ENCODE peak calls at places on chromosomes 5 and 9, in nine cellular contexts. E is left ventricle myocardium inferior, V is left lung, X is aorta, I is kidney, D is RWPE2, L is mucosa of descending colon, N is breast epithelium, F is transverse colon. U is an unnamed sample. For H3K4me1, the result is how much of the 10 kb centered on the place peaks cover.

GRCh38 chr5:337565-338130 is 16.1 kb downstream of the AHRR start:
- DNase-seq in N (peak), I (no peak), F (no peak), X (no peak), L (no peak), D (no peak), V (no peak), E (no peak), U (no peak)

GRCh38 chr9:122788831-122789230 is at the start of gene OR5C1:
- DNase-seq in I (no peak), F (no peak), E (no peak), N (no peak), X (no peak), L (no peak), D (no peak), V (no peak), U (no peak)

GRCh38 chr5:72955143-72955767 is 586 bp upstream of the FCHO2 start:
- DNase-seq in V (peak), N (no peak), F (peak), D (no peak), I (peak), E (peak), X (peak), L (peak), U (peak)

GRCh38 chr5:89374144-89374784 is 491.3 kb upstream of the MEF2C start:
- DNase-seq in F (peak), I (no peak), V (no peak), X (no peak), E (no peak), N (no peak), D (no peak), L (no peak), U (no peak)

GRCh38 chr5:176812269-176813259 is 2.2 kb downstream of the UNC5A start:
- DNase-seq in F (no peak), I (no peak), L (no peak), E (no peak), V (no peak), X (no peak), D (no peak), N (no peak), U (no peak)

GRCh38 chr5:103646698-103647614 is 84.4 kb upstream of the NUDT12 start:
- DNase-seq in X (no peak), N (no peak), E (no peak), D (no peak), V (no peak), F (no peak), I (no peak), L (no peak), U (no peak)

GRCh38 chr9:130315446-130316226 is 50.1 kb downstream of the HMCN2 start:
- DNase-seq in F (no peak), L (peak), E (no peak), D (no peak), N (no peak), I (no peak), V (peak), X (no peak), U (no peak)

GRCh38 chr5:169521366-169521983 is 62.1 kb upstream of the SPDL1 start:
- DNase-seq in N (no peak), E (peak), I (no peak), L (no peak), V (no peak), X (no peak), D (no peak), F (no peak), U (no peak)

GRCh38 chr5:159459951-159460538 is 129.8 kb upstream of the IL12B start:
- DNase-seq in L (no peak), D (no peak), F (no peak), X (no peak), N (no peak), I (no peak), V (no peak), E (no peak), U (no peak)

GRCh38 chr5:146208916-146209522 is 5.6 kb downstream of the RBM27 start:
- DNase-seq in D (no peak), N (no peak), I (no peak), E (no peak), X (no peak), F (no peak), V (no peak), L (no peak), U (no peak)

GRCh38 chr9:93974151-93974550 is 19.0 kb upstream of the BARX1 start:
- DNase-seq in E (no peak), N (no peak), D (no peak), X (no peak), F (no peak), L (no peak), V (no peak), I (no peak), U (no peak)

GRCh38 chr9:122218070-122218884 is 10.5 kb downstream of the LHX6 start:
- DNase-seq in F (no peak), L (no peak), X (no peak), I (no peak), E (no peak), V (no peak), N (no peak), D (no peak), U (no peak)

GRCh38 chr5:135886136-135886535 is 9.5 kb downstream of the IL9 start:
- DNase-seq in E (no peak), V (no peak), F (no peak), X (no peak), I (no peak), D (no peak), L (no peak), N (no peak), U (no peak)

GRCh38 chr5:60649288-60649917 is 50.6 kb downstream of the DEPDC1B start:
- DNase-seq in I (no peak), N (no peak), L (no peak), V (no peak), D (no peak), F (no peak), E (no peak), X (no peak), U (no peak)

GRCh38 chr5:56011835-56012234 is 17.1 kb upstream of the IL6ST start:
- DNase-seq in L (no peak), I (no peak), V (no peak), E (no peak), N (no peak), F (no peak), X (no peak), D (no peak), U (no peak)

GRCh38 chr5:178331491-178331981 is 98.9 kb upstream of the PHYKPL start:
- DNase-seq in D (peak), E (peak), X (peak), I (peak), L (no peak), V (no peak), N (peak), F (peak), U (peak)

GRCh38 chr9:112135706-112136105 is 39.4 kb downstream of the SUSD1 start:
- DNase-seq in D (no peak), I (no peak), L (no peak), E (no peak), F (peak), N (no peak), V (no peak), X (no peak), U (no peak)

GRCh38 chr9:1083325-1083913 is 33.3 kb downstream of the DMRT2 start:
- DNase-seq in N (no peak), I (peak), L (no peak), V (peak), D (peak), E (peak), X (no peak), F (peak), U (no peak)

GRCh38 chr5:143241892-143242291 is 161.6 kb downstream of the NR3C1 start:
- DNase-seq in V (no peak), X (no peak), F (no peak), D (no peak), I (no peak), N (no peak), E (no peak), L (no peak), U (no peak)

GRCh38 chr9:93297659-93298497 is 113.9 kb downstream of the WNK2 start:
- DNase-seq in N (no peak), L (peak), D (no peak), X (no peak), I (peak), E (no peak), V (no peak), F (no peak), U (peak)

DNA sequence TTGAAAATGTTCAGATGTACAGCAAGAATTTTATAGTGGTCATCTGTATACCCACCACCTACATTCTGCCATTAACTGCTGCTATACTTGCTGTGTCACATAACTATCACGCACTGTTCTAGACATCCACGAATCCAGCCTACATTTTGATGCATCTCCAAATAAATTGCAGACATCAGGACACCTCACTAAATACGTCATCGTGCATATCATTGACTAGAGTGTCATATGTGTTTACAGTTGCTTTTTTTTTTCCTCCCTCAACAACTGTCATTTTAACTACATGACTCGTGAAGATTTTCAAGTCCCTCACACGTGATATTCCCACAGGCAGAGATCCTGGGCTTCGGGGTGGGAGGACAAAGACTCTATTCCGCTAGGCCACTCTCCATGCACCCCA is 972 bp downstream of the PCYOX1L start:
- DNase-seq in V (no peak), F (no peak), N (no peak), E (no peak), L (no peak), X (no peak), I (no peak), D (no peak), U (no peak)
- H3K4me1 ChIP-seq in V (under half), F (under half), N (under half), E (under half), L (under half), X (under half), I (under half), D (under half), U (under half)

GRCh38 chr9:127567898-127568617 is 44.0 kb upstream of the STXBP1 start:
- DNase-seq in I (peak), X (no peak), V (no peak), L (no peak), E (no peak), F (peak), N (no peak), D (no peak), U (no peak)

GRCh38 chr9:127569819-127570401 is 42.2 kb upstream of the STXBP1 start:
- DNase-seq in E (no peak), I (no peak), N (no peak), L (no peak), X (no peak), F (no peak), D (no peak), V (no peak), U (no peak)

GRCh38 chr9:127567119-127567897 is 44.8 kb upstream of the STXBP1 start:
- DNase-seq in X (peak), F (peak), I (peak), E (peak), V (peak), N (peak), D (no peak), L (peak), U (peak)

GRCh38 chr9:127568971-127569818 is 42.9 kb upstream of the STXBP1 start:
- DNase-seq in V (peak), N (peak), X (peak), L (peak), D (peak), F (peak), I (peak), E (peak), U (peak)

GRCh38 chr9:127568618-127568970 is 43.5 kb upstream of the STXBP1 start:
- DNase-seq in I (no peak), L (peak), V (no peak), E (no peak), F (no peak), X (no peak), D (no peak), N (no peak), U (no peak)
- H3K4me1 ChIP-seq in I (under half), L (under half), V (half or more), E (half or more), F (half or more), X (under half), D (half or more), N (under half), U (under half)

GRCh38 chr5:157603333-157604190 is 28.0 kb upstream of the ADAM19 start:
- DNase-seq in I (no peak), V (no peak), F (no peak), N (no peak), D (peak), E (no peak), L (peak), X (no peak), U (no peak)
- H3K4me1 ChIP-seq in I (under half), V (under half), F (under half), N (under half), D (half or more), E (under half), L (under half), X (under half), U (under half)

DNA sequence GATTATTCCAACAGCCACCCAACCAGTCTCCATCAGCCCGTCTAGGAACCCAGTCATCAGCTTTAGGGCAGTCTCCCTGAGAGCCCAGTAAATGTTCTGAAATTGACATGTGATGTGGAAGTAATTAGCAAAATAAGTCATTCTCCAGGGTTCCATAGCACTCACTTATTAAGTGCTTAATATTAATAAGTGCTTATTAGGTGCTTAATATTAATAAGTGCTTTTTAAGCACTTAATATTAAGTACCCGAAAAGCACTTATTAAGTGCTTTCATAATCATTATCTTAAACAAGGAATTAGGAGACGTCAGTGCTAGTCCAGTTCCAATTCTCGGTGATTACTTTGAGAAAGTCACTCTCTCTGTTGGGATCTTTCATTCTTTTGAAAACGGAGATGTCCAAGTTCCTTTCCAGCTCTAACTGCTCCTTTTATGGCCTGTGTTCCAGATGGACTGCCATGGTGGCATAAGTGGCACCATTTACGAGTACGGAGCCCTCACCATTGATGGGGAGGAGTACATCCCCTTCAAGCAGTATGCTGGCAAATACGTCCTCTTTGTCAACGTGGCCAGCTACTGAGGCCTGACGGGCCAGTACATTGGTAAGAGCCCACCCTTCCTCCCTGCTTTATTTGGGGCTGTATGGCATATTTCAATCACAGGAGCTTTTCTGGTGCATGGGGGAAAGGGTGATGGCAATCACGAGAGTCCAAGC is 4.7 kb downstream of the GPX3 start:
- DNase-seq in E (no peak), F (no peak), D (no peak), V (no peak), N (no peak), L (no peak), I (no peak), X (peak), U (no peak)
- H3K4me1 ChIP-seq in E (half or more), F (half or more), D (under half), V (half or more), N (under half), L (under half), I (under half), X (under half), U (under half)

GRCh38 chr9:113675475-113675941 is 200.6 kb upstream of the ZNF618 start:
- DNase-seq in I (peak), V (no peak), L (peak), E (peak), D (no peak), X (peak), N (peak), F (peak), U (no peak)

GRCh38 chr9:113673726-113674125 is 202.4 kb upstream of the ZNF618 start:
- DNase-seq in X (no peak), L (no peak), V (no peak), I (no peak), E (no peak), D (no peak), F (no peak), N (no peak), U (no peak)

GRCh38 chr9:113677057-113677456 is 199.1 kb upstream of the ZNF618 start:
- DNase-seq in D (no peak), E (no peak), V (no peak), N (no peak), F (no peak), X (no peak), I (no peak), L (no peak), U (no peak)

GRCh38 chr9:113677569-113677968 is 198.5 kb upstream of the ZNF618 start:
- DNase-seq in L (no peak), F (no peak), N (no peak), I (no peak), D (no peak), V (no peak), E (no peak), X (no peak), U (no peak)

DNA sequence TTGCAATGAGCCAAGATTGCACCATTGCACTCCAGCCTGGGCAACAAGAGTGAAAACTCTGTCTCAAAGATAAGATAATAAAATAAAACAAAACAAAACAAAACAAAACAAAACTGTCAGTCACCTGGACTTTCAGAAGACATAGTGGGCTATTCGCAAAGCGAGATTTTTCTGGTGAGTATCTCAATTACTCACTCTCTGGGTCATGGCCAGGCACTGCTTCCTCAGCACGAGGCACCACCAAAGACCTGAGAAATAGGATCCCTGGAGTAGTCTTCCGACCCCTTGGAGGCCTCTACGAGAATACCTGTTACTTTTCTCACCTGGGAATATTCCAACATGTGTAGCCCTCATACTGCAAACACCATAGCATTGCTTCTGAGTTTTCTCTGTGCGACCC is 201.7 kb upstream of the ZNF618 start:
- DNase-seq in N (no peak), L (no peak), V (no peak), E (no peak), D (no peak), X (no peak), F (no peak), I (no peak), U (no peak)
- H3K4me1 ChIP-seq in N (under half), L (under half), V (under half), E (under half), D (under half), X (under half), F (under half), I (under half), U (under half)

DNA sequence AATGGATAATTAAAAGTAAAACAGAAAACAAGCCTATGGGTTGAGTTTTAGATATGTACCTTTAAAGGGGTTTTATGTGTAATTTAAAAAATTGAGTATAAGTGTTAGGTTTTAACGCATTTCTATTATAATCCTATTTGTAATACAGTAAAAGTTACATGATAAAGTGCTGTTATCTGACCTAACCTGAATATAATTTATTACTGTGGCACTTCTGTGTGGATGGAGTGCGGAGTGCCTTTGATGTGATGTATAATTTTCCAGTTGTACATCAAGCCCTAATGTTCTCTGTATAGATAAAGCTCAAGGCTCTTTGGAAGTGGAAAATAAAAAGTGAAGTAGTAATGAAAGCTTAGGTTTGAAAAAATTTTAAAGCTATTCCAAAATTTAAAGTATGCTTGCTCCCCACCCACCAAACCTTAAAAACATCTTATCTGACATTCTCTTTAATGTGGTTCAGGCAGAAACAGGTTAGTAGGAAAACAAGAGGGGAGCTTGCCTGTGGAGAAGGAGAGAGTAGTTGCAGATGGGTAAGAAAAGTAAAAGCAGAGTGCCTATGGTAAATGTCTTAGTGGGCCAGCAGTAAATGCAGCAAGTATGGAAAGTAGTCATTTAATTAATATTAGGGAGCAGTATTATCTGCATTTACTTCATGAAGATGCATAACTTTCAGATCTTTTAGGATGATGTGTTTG is 4.0 kb downstream of the MATR3 start:
- DNase-seq in X (no peak), E (no peak), I (no peak), F (no peak), N (no peak), D (no peak), L (no peak), V (no peak), U (no peak)
- H3K4me1 ChIP-seq in X (under half), E (half or more), I (under half), F (half or more), N (under half), D (under half), L (under half), V (half or more), U (half or more)

GRCh38 chr5:51988561-51988960 is 605.3 kb downstream of the ISL1 start:
- DNase-seq in N (no peak), X (no peak), L (no peak), F (no peak), D (no peak), E (no peak), V (no peak), I (no peak), U (no peak)

GRCh38 chr5:51990241-51990640 is 607.0 kb downstream of the ISL1 start:
- DNase-seq in X (no peak), D (no peak), N (no peak), F (no peak), I (no peak), L (no peak), V (no peak), E (no peak), U (no peak)

GRCh38 chr5:51987679-51988209 is 604.5 kb downstream of the ISL1 start:
- DNase-seq in E (no peak), D (no peak), N (no peak), X (no peak), F (no peak), V (no peak), L (no peak), I (no peak), U (no peak)

GRCh38 chr5:51987239-51987638 is 604.0 kb downstream of the ISL1 start:
- DNase-seq in E (no peak), L (no peak), V (no peak), N (no peak), D (no peak), I (no peak), X (no peak), F (no peak), U (no peak)

DNA sequence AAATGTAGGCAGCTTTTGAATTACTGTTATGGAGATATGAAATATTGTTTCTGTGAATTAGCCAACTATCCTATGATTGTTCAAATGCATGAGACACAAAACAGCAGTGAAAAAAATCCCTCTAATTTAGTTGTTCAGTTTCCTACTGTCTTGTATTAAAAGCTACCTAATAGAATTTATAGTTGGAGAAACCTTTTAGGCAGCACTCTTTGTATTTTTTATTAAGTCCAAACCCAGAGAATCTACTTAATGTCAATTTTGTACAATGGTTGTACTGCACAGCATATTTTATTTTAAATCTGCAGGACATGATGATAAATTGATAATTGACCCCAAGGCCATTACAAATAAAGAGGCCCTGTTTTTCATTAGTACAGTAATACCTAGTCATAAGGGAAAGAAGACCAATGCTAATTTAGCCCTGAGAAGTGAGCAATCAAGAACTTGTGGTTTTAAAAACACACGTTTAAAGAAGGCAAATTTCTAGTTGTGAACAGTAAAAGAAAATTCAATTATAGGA is 607.5 kb downstream of the ISL1 start:
- DNase-seq in V (no peak), F (no peak), X (no peak), L (no peak), E (no peak), D (no peak), N (no peak), I (no peak), U (no peak)
- H3K4me1 ChIP-seq in V (under half), F (under half), X (under half), L (under half), E (under half), D (under half), N (under half), I (under half), U (under half)